ENCODE peak calls at places on chromosomes 2 and 18, in ten cellular contexts. O, U, C, Y, K, P, F, S, J and I are unnamed samples. For H3K4me1, the result is how much of the 10 kb centered on the place peaks cover.

GRCh38 chr2:214169736-214170135 is 241.1 kb upstream of the VWC2L start:
- DNase-seq in O (no peak), U (no peak), C (no peak), Y (no peak), K (no peak), P (no peak), F (peak), S (no peak), J (no peak), I (no peak)

GRCh38 chr2:11753886-11754704 is 7.7 kb downstream of the LPIN1 start:
- DNase-seq in O (peak), U (no peak), C (peak), Y (no peak), K (no peak), P (no peak), F (peak), S (peak), J (peak), I (no peak)

GRCh38 chr18:54444309-54444914 is 86.7 kb downstream of the C18orf54 start:
- DNase-seq in O (no peak), U (no peak), C (peak), Y (no peak), K (peak), P (no peak), F (peak), S (peak), J (no peak), I (peak)

GRCh38 chr2:157404363-157404762 is 39.5 kb downstream of the CYTIP start:
- DNase-seq in O (no peak), U (no peak), C (no peak), Y (no peak), K (no peak), P (no peak), F (no peak), S (peak), J (peak), I (no peak)

GRCh38 chr18:23756590-23757540 is 67.6 kb downstream of the LAMA3 start:
- DNase-seq in O (no peak), U (no peak), C (no peak), Y (no peak), K (no peak), P (no peak), F (no peak), S (no peak), J (no peak), I (no peak)

GRCh38 chr2:240817496-240818292 is 2.3 kb downstream of the KIF1A start:
- DNase-seq in O (no peak), U (no peak), C (no peak), Y (peak), K (no peak), P (no peak), F (no peak), S (peak), J (no peak), I (no peak)

GRCh38 chr2:28982381-28982950 is 1.4 kb downstream of the TOGARAM2 start:
- DNase-seq in O (no peak), U (no peak), C (no peak), Y (no peak), K (no peak), P (no peak), F (no peak), S (no peak), J (no peak), I (no peak)

GRCh38 chr2:237601453-237602116 is 11.1 kb upstream of the RAB17 start:
- DNase-seq in O (no peak), U (no peak), C (no peak), Y (no peak), K (no peak), P (no peak), F (no peak), S (no peak), J (no peak), I (no peak)

GRCh38 chr2:42787424-42787787 is 5.0 kb downstream of the HAAO start:
- DNase-seq in O (no peak), U (no peak), C (no peak), Y (no peak), K (no peak), P (no peak), F (no peak), S (no peak), J (no peak), I (peak)

GRCh38 chr18:79400591-79401381 is 5.1 kb downstream of the NFATC1 start:
- DNase-seq in O (peak), U (no peak), C (no peak), Y (peak), K (no peak), P (peak), F (no peak), S (peak), J (peak), I (no peak)

GRCh38 chr18:70469916-70470315 is 181.1 kb downstream of the SOCS6 start:
- DNase-seq in O (no peak), U (no peak), C (no peak), Y (no peak), K (no peak), P (no peak), F (no peak), S (no peak), J (no peak), I (no peak)

GRCh38 chr2:240213226-240213475 is 72.7 kb upstream of the OTOS start:
- DNase-seq in O (no peak), U (no peak), C (no peak), Y (peak), K (peak), P (peak), F (no peak), S (peak), J (no peak), I (peak)

GRCh38 chr18:10006261-10006903 is 92.6 kb downstream of the VAPA start:
- DNase-seq in O (no peak), U (no peak), C (no peak), Y (peak), K (no peak), P (no peak), F (peak), S (no peak), J (no peak), I (peak)

GRCh38 chr2:43051316-43051715 is 175.1 kb downstream of the ZFP36L2 start:
- DNase-seq in O (no peak), U (no peak), C (peak), Y (peak), K (no peak), P (peak), F (peak), S (peak), J (no peak), I (peak)

GRCh38 chr2:20668871-20669475 is 2.0 kb downstream of the GDF7 start:
- DNase-seq in O (no peak), U (no peak), C (no peak), Y (no peak), K (no peak), P (no peak), F (no peak), S (no peak), J (no peak), I (no peak)

GRCh38 chr18:21315741-21316187 is 73.7 kb downstream of the GREB1L start:
- DNase-seq in O (no peak), U (no peak), C (no peak), Y (no peak), K (no peak), P (no peak), F (no peak), S (no peak), J (no peak), I (no peak)

GRCh38 chr2:18959952-18960717 is 370.8 kb upstream of the NT5C1B start:
- DNase-seq in O (no peak), U (no peak), C (no peak), Y (no peak), K (no peak), P (no peak), F (peak), S (no peak), J (no peak), I (no peak)

GRCh38 chr18:29063346-29063745 is 886.4 kb upstream of the CDH2 start:
- DNase-seq in O (no peak), U (no peak), C (no peak), Y (no peak), K (no peak), P (no peak), F (peak), S (no peak), J (no peak), I (no peak)

GRCh38 chr2:68917034-68917718 is 35.5 kb downstream of the GKN2 start:
- DNase-seq in O (no peak), U (no peak), C (no peak), Y (no peak), K (no peak), P (no peak), F (no peak), S (no peak), J (no peak), I (no peak)

GRCh38 chr2:30769891-30770462 is 37.3 kb downstream of the CAPN13 start:
- DNase-seq in O (no peak), U (no peak), C (no peak), Y (no peak), K (no peak), P (no peak), F (no peak), S (no peak), J (no peak), I (no peak)

GRCh38 chr2:241701155-241701404 is 759 bp upstream of the ING5 start:
- DNase-seq in O (no peak), U (no peak), C (no peak), Y (no peak), K (no peak), P (no peak), F (peak), S (no peak), J (no peak), I (no peak)

GRCh38 chr2:98390571-98391476 is 44.6 kb downstream of the CNGA3 start:
- DNase-seq in O (no peak), U (no peak), C (no peak), Y (no peak), K (no peak), P (no peak), F (no peak), S (peak), J (no peak), I (no peak)

GRCh38 chr2:19881866-19882265 is 19.9 kb downstream of the TTC32 start:
- DNase-seq in O (no peak), U (no peak), C (no peak), Y (peak), K (no peak), P (no peak), F (no peak), S (no peak), J (no peak), I (no peak)

GRCh38 chr18:27843783-27844415 is 333.0 kb downstream of the CDH2 start:
- DNase-seq in O (no peak), U (no peak), C (no peak), Y (no peak), K (no peak), P (no peak), F (peak), S (no peak), J (no peak), I (no peak)

GRCh38 chr18:23143059-23143831 is 8.0 kb downstream of the CABLES1 start:
- DNase-seq in O (peak), U (no peak), C (no peak), Y (no peak), K (no peak), P (peak), F (no peak), S (no peak), J (no peak), I (no peak)

GRCh38 chr18:49412673-49413072 is 47.8 kb downstream of the DYM start:
- DNase-seq in O (no peak), U (no peak), C (no peak), Y (no peak), K (no peak), P (no peak), F (no peak), S (no peak), J (no peak), I (no peak)

GRCh38 chr2:206981089-206981674 is 41.9 kb downstream of the CPO start:
- DNase-seq in O (peak), U (no peak), C (no peak), Y (no peak), K (no peak), P (no peak), F (no peak), S (no peak), J (no peak), I (no peak)

GRCh38 chr2:142878061-142878741 is 737 bp downstream of the KYNU start:
- DNase-seq in O (no peak), U (no peak), C (no peak), Y (no peak), K (no peak), P (no peak), F (no peak), S (no peak), J (no peak), I (no peak)

GRCh38 chr2:142876423-142876822 is 1.0 kb upstream of the KYNU start:
- DNase-seq in O (no peak), U (no peak), C (no peak), Y (no peak), K (no peak), P (no peak), F (peak), S (no peak), J (no peak), I (no peak)

GRCh38 chr2:142879191-142879590 is 1.7 kb downstream of the KYNU start:
- DNase-seq in O (no peak), U (no peak), C (no peak), Y (no peak), K (no peak), P (no peak), F (no peak), S (no peak), J (no peak), I (no peak)

GRCh38 chr2:142875642-142876041 is 1.8 kb upstream of the KYNU start:
- DNase-seq in O (no peak), U (no peak), C (no peak), Y (no peak), K (no peak), P (no peak), F (peak), S (no peak), J (no peak), I (no peak)

DNA sequence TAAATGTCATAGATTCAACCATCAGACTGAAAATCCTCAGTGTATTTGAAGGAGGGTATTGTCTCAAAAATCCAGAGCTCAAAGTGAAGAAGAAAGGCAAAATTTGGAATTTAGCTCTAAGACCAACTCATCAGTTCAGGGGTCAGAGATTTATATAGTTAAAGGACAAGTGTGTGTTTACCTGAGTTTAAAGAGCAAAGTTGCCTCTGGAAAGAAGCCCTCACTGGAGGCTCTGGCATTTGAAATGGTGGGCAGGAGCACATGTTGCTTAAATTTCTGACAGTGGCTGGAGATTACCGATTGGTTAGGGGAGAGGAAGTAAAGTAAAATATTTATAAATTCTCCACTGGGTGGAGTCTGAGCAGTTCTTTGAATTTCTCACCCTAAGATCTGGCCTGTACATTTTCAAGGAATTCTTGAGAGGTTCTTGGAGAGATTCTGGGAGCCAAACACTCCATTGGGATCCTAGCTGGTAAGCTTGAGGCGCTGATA is at the start of gene KYNU:
- DNase-seq in O (no peak), U (no peak), C (no peak), Y (no peak), K (no peak), P (no peak), F (peak), S (no peak), J (peak), I (no peak)
- TF ChIP-seq POLR2A in O (no peak), U (no peak), C (no peak), Y (no peak), K (no peak), P (no peak), F (no peak), S (no peak), J (no peak), I (no peak)

GRCh38 chr2:227480528-227480927 is 8.6 kb downstream of the AGFG1 start:
- DNase-seq in O (no peak), U (no peak), C (no peak), Y (no peak), K (no peak), P (no peak), F (no peak), S (no peak), J (no peak), I (no peak)
- H3K4me1 ChIP-seq in O (under half), U (half or more), C (half or more), Y (under half), K (under half), P (under half), F (under half), S (half or more), J (under half), I (under half)

GRCh38 chr18:76351961-76352581 is 143.0 kb downstream of the ZNF516 start:
- DNase-seq in O (peak), U (peak), C (peak), Y (peak), K (peak), P (peak), F (peak), S (no peak), J (no peak), I (peak)
- TF ChIP-seq POLR2A in O (no peak), U (no peak), C (no peak), Y (peak), K (no peak), P (no peak), F (peak), S (no peak), J (no peak), I (no peak)

GRCh38 chr2:238899386-238899785 is 51.5 kb downstream of the TWIST2 start:
- DNase-seq in O (no peak), U (no peak), C (no peak), Y (peak), K (no peak), P (no peak), F (no peak), S (peak), J (no peak), I (no peak)

GRCh38 chr2:238897911-238898311 is 50.0 kb downstream of the TWIST2 start:
- DNase-seq in O (no peak), U (no peak), C (no peak), Y (peak), K (no peak), P (no peak), F (no peak), S (peak), J (no peak), I (peak)

GRCh38 chr2:238897122-238897880 is 49.4 kb downstream of the TWIST2 start:
- DNase-seq in O (no peak), U (no peak), C (no peak), Y (peak), K (no peak), P (no peak), F (no peak), S (peak), J (no peak), I (no peak)

GRCh38 chr2:238900511-238900910 is 52.6 kb downstream of the TWIST2 start:
- DNase-seq in O (no peak), U (no peak), C (no peak), Y (no peak), K (no peak), P (no peak), F (peak), S (peak), J (no peak), I (no peak)

DNA sequence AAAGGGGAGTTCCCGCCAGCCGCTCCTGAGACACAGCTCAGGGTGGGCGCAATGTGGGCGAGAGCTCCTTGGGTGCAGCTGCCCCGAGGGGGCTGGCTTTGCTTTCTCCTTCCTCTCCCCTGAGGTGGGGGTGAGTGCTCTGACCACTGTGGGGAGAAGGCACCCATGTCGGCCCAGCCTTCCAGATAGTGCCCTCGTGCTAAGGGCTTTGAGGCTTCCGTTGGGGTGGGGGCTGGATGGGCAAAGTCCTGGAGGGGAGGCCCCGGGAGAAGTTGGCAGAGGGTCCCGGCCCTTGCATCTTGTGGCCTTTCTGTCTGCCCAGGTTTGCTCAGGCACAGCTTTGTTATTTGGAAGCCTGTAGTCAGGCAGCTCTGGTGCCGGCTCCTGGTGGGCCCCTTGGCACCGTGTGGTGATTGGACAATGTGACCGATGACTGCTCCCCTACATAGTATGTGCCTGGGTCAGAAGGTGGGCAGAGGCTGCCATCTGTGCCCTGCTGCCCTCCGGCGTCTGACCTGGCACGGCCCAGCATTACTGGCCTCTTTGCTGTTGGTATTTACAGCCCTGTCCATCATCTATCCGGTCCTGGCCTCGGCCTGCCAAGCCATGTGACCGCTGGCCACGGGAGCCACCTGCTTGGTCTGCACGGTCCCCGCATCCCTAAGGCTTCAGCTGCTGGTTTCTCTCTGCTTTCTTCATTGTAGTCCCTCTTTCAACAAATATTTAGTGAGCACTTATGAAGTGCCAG is 50.8 kb downstream of the TWIST2 start:
- DNase-seq in O (no peak), U (no peak), C (no peak), Y (peak), K (no peak), P (no peak), F (no peak), S (peak), J (no peak), I (no peak)
- H3K4me1 ChIP-seq in O (under half), U (under half), C (under half), Y (half or more), K (under half), P (under half), F (under half), S (under half), J (under half), I (under half)